ENCODE peak calls at places on chromosome 11, in five cellular contexts. One of them, this sample, is unnamed.

GRCh38 chr11:69969890-69970784 is 108.0 kb upstream of the ANO1 start:
- DNase-seq in heart right ventricle: no peak
- DNase-seq in left lung: no peak
- DNase-seq in epithelial cell of proximal tubule: no peak
- DNase-seq in kidney: no peak
- DNase-seq in this sample: peak; percentile 7

GRCh38 chr11:65903715-65904114 is 3.5 kb upstream of the FOSL1 start:
- DNase-seq in kidney: no peak
- DNase-seq in heart right ventricle: no peak
- DNase-seq in epithelial cell of proximal tubule: no peak
- DNase-seq in left lung: no peak
- DNase-seq in this sample: no peak

GRCh38 chr11:22778642-22779041 is 51.0 kb downstream of the SVIP start:
- DNase-seq in epithelial cell of proximal tubule: no peak
- DNase-seq in left lung: no peak
- DNase-seq in heart right ventricle: no peak
- DNase-seq in kidney: no peak
- DNase-seq in this sample: no peak

GRCh38 chr11:118224512-118225180 is at the start of gene JAML:
- DNase-seq in epithelial cell of proximal tubule: no peak
- DNase-seq in heart right ventricle: no peak
- DNase-seq in kidney: no peak
- DNase-seq in left lung: no peak
- DNase-seq in this sample: peak; percentile 77

GRCh38 chr11:86740628-86741488 is 59.5 kb upstream of the PRSS23 start:
- DNase-seq in left lung: no peak
- DNase-seq in epithelial cell of proximal tubule: peak; percentile 97
- DNase-seq in kidney: no peak
- DNase-seq in heart right ventricle: peak; percentile 45
- DNase-seq in this sample: no peak

GRCh38 chr11:73972620-73973449 is 9.8 kb downstream of the UCP2 start:
- DNase-seq in left lung: no peak
- DNase-seq in epithelial cell of proximal tubule: no peak
- DNase-seq in heart right ventricle: no peak
- DNase-seq in kidney: peak; percentile 41
- DNase-seq in this sample: no peak

GRCh38 chr11:116842909-116843308 is 5.5 kb upstream of the APOA1 start:
- DNase-seq in heart right ventricle: no peak
- DNase-seq in kidney: no peak
- DNase-seq in left lung: no peak
- DNase-seq in epithelial cell of proximal tubule: no peak
- DNase-seq in this sample: no peak

GRCh38 chr11:128346808-128347207 is 240.6 kb downstream of the ETS1 start:
- DNase-seq in epithelial cell of proximal tubule: no peak
- DNase-seq in heart right ventricle: no peak
- DNase-seq in kidney: no peak
- DNase-seq in left lung: no peak
- DNase-seq in this sample: no peak

GRCh38 chr11:103849366-103849765 is 187.1 kb upstream of the DDI1 start:
- DNase-seq in left lung: no peak
- DNase-seq in heart right ventricle: no peak
- DNase-seq in kidney: no peak
- DNase-seq in epithelial cell of proximal tubule: no peak
- DNase-seq in this sample: no peak

GRCh38 chr11:74675761-74676160 is 55.5 kb downstream of the CHRDL2 start:
- DNase-seq in heart right ventricle: no peak
- DNase-seq in kidney: no peak
- DNase-seq in epithelial cell of proximal tubule: no peak
- DNase-seq in left lung: no peak
- DNase-seq in this sample: no peak

GRCh38 chr11:122754553-122755322 is 83.6 kb upstream of the CRTAM start:
- DNase-seq in epithelial cell of proximal tubule: no peak
- DNase-seq in left lung: no peak
- DNase-seq in heart right ventricle: no peak
- DNase-seq in kidney: no peak
- DNase-seq in this sample: peak; percentile 50

GRCh38 chr11:124865181-124865901 is at the start of gene ROBO3:
- DNase-seq in left lung: no peak
- DNase-seq in epithelial cell of proximal tubule: no peak
- DNase-seq in kidney: peak; percentile 61
- DNase-seq in heart right ventricle: no peak
- DNase-seq in this sample: no peak

GRCh38 chr11:59810189-59810910 is at the start of gene MRPL16:
- DNase-seq in epithelial cell of proximal tubule: peak; percentile 44
- DNase-seq in kidney: peak; percentile 96
- DNase-seq in left lung: peak; percentile 95
- DNase-seq in heart right ventricle: peak; percentile 88
- DNase-seq in this sample: peak; percentile 96

GRCh38 chr11:124310746-124311145 is 3.0 kb downstream of the OR8D1 start:
- DNase-seq in kidney: no peak
- DNase-seq in epithelial cell of proximal tubule: no peak
- DNase-seq in left lung: no peak
- DNase-seq in heart right ventricle: no peak
- DNase-seq in this sample: no peak

GRCh38 chr11:122809861-122810260 is 28.4 kb upstream of the CRTAM start:
- DNase-seq in heart right ventricle: no peak
- DNase-seq in kidney: no peak
- DNase-seq in epithelial cell of proximal tubule: no peak
- DNase-seq in left lung: no peak
- DNase-seq in this sample: no peak

GRCh38 chr11:9399466-9399865 is 15.0 kb downstream of the IPO7 start:
- DNase-seq in epithelial cell of proximal tubule: no peak
- DNase-seq in heart right ventricle: no peak
- DNase-seq in left lung: no peak
- DNase-seq in kidney: no peak
- DNase-seq in this sample: no peak

GRCh38 chr11:9765320-9766101 is 101.6 kb downstream of the SWAP70 start:
- DNase-seq in left lung: no peak
- DNase-seq in heart right ventricle: peak; percentile 74
- DNase-seq in epithelial cell of proximal tubule: peak; percentile 23
- DNase-seq in kidney: peak; percentile 87
- DNase-seq in this sample: peak; percentile 23

DNA sequence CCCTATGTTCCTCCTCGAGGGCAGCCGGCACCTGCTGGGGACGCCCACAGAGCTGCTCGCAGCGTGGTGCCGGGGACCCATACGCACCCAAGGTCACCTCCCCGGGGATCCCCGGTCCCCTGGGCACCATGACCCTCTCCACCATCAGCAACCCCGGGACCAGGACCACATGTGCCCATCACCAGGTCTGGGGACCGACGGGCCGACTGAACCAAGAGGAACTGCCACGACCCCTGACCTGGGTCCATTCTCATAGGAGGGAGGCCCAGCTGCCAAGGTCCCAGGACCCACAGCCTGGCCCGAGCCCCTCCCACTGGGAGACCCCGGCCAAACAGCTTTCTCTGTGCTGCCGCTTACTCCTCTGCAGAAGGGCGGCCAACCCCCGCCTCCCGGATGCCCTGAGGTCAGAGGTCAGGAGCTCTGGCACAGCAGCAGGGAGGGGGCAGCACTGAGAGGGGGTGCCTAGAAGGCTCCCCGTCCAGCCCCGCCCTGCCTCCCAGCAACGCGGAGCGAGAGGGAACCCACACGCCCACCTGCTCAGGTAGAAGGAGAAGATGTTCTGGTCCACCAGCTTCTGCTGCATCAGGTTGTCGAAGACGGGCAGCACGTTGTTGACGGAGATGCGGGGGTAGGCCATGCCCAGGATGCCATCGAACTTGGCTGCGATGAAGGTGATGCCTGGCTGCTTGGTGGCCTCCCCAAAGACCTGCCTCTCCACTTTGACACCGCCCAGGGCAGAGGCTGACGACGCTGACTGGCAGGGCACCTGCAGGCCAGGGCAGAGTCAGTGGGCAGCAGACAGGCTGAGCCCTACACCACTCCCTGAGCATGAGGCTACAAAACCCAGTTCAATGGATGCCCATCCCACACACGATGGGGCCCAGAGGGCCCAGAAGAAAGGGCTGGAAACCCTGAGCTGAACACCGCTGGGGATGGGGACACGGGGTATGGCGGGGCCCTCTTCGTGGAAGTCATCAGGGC is 6.6 kb downstream of the CTSD start:
- DNase-seq in kidney: peak; percentile 76
- DNase-seq in left lung: peak; percentile 78
- DNase-seq in heart right ventricle: no peak
- DNase-seq in epithelial cell of proximal tubule: no peak
- DNase-seq in this sample: no peak
- H3K4me3 ChIP-seq in kidney: no peak overlapping the region
- H3K4me3 ChIP-seq in left lung: peak overlapping the region; percentile 78
- H3K4me3 ChIP-seq in heart right ventricle: no peak overlapping the region
- H3K4me3 ChIP-seq in epithelial cell of proximal tubule: no peak overlapping the region
- H3K4me3 ChIP-seq in this sample: no peak overlapping the region

DNA sequence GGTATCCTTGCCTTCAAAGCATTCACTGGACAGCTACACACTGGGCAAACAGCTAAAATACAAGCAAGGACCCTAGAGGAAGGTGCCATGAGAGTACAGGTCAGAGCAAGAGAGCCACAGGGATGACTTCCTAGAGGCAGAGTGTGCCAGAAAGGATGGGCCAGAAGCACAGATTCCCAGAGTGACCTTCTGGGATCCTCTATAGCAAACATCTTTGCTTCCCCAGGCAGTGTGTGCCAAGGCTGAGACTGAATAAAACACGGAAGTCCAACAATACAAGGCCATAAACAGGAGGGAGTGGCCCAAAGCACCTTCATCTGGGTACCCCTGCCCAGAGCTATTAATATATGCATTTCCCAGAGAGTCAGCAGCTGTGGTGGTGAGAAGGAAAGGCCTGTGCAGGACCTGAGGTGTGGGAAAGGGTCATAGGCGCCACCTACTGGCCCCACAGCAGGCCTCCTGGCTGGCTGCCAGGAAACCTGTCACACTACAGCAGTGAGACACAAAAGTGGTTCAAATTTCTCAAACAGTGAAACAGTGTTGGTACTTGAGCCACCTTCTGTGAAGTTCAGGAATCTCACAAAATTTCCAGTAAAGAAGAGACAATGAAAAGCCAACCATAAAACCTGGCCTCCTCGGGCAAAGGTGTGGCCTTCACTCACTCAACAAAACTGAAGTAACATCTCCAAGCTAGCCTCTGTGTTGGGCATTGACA is 20.3 kb downstream of the CLPB start:
- DNase-seq in epithelial cell of proximal tubule: no peak
- DNase-seq in kidney: peak; percentile 92
- DNase-seq in left lung: peak; percentile 93
- DNase-seq in heart right ventricle: peak; percentile 82
- DNase-seq in this sample: peak; percentile 87
- TF ChIP-seq CTCF in epithelial cell of proximal tubule: peak; percentile 96
- TF ChIP-seq CTCF in kidney: peak; percentile 85
- TF ChIP-seq CTCF in left lung: peak; percentile 75
- TF ChIP-seq CTCF in heart right ventricle: peak; percentile 84
- TF ChIP-seq CTCF in this sample: peak; percentile 95

DNA sequence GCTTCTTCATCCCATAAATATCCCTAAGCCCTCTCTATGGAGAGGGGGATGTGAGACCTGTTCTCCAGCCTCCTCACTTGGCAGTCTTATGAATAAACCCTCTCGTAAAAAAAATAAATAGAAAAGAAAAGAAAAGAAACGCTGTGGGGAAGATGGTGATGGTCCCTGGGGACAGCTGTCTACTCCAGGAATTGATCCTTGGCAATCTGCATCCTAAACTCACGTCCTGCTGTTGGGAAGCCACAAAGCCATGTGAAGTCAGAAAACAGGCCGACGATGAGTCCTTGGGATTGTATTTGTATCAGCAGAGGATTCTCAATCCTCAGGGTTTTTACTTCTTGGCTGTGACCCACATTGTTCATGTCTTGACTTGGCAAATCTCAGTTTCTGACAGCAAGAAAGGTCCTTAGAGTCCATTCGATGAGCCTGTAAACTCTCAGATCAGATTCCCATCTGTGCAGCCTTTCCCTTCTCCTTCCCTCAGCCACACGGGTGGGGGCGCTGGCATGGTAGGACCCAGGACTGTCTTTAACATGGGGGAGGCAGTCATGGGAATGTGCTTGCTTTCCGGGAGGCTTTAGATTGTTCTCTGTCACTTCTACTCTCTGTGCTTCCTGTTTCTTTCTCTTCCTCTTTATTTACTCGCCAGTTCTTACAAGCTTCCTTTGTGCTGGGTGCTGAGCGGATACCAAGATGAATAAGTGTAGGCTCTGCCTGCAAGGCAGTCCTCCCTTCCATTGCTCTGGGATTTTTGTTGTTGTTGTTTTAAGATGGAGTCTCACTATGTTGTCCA is 24.9 kb downstream of the TCP11L1 start:
- DNase-seq in left lung: no peak
- DNase-seq in kidney: no peak
- DNase-seq in epithelial cell of proximal tubule: no peak
- DNase-seq in heart right ventricle: no peak
- DNase-seq in this sample: peak; percentile 53
- H3K4me3 ChIP-seq in left lung: no peak overlapping the region
- H3K4me3 ChIP-seq in kidney: no peak overlapping the region
- H3K4me3 ChIP-seq in epithelial cell of proximal tubule: no peak overlapping the region
- H3K4me3 ChIP-seq in heart right ventricle: no peak overlapping the region
- H3K4me3 ChIP-seq in this sample: peak overlapping the region; percentile 1

GRCh38 chr11:40293655-40294342 is 1165.7 kb downstream of the LRRC4C start:
- DNase-seq in epithelial cell of proximal tubule: peak; percentile 75
- DNase-seq in kidney: peak; percentile 76
- DNase-seq in heart right ventricle: peak; percentile 35
- DNase-seq in left lung: peak; percentile 74
- DNase-seq in this sample: peak; percentile 70
- TF ChIP-seq CTCF in epithelial cell of proximal tubule: peak; percentile 99
- TF ChIP-seq CTCF in kidney: peak; percentile 94
- TF ChIP-seq CTCF in heart right ventricle: peak; percentile 78
- TF ChIP-seq CTCF in left lung: peak; percentile 75
- TF ChIP-seq CTCF in this sample: peak; percentile 89

GRCh38 chr11:92670293-92670890 is 299.1 kb upstream of the MTNR1B start:
- DNase-seq in heart right ventricle: no peak
- DNase-seq in kidney: no peak
- DNase-seq in epithelial cell of proximal tubule: no peak
- DNase-seq in left lung: no peak
- DNase-seq in this sample: no peak
- H3K4me3 ChIP-seq in heart right ventricle: no peak overlapping the region
- H3K4me3 ChIP-seq in kidney: no peak overlapping the region
- H3K4me3 ChIP-seq in epithelial cell of proximal tubule: no peak overlapping the region
- H3K4me3 ChIP-seq in left lung: no peak overlapping the region
- H3K4me3 ChIP-seq in this sample: no peak overlapping the region

DNA sequence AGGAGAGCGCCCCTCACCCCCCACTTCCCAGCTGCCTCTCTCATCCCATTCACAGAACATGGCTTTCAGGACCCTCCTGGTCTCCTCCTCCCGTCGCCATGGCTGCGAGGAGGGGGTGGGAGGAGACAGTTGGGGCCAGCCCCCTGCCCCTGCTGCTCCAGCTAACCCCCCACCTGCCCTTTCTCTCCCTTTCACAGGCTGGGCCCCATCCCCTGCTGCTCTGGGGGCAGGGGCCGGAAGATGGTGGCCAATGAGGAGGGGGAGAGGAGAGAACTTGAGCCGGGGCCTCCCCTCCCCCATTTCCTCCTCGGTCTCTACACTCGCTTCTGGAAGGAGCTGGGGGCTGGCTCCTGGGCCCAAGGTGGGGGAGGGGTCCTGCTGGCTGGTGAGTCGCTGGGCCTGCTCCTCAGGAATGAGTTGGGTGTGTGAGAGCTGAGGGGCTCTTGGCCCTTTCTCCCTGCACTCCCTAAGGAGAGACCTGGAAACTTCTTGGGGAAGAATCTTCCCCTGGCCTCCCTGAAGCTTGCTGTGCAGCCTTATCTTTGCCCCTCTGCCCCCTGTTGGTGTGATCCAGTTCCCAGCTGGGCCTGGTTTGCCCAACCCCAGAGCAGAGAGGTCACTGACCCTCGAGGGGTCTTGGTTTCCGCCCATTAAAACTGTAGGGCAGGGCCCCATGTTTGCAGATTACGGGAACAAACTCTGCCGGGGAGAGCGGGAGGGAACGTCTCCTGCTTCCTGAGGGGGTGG is 10.2 kb downstream of the YPEL4 start:
- DNase-seq in kidney: no peak
- DNase-seq in left lung: no peak
- DNase-seq in epithelial cell of proximal tubule: no peak
- DNase-seq in heart right ventricle: no peak
- DNase-seq in this sample: no peak
- TF ChIP-seq CTCF in kidney: no peak
- TF ChIP-seq CTCF in left lung: no peak
- TF ChIP-seq CTCF in epithelial cell of proximal tubule: peak; percentile 15
- TF ChIP-seq CTCF in heart right ventricle: no peak
- TF ChIP-seq CTCF in this sample: no peak

GRCh38 chr11:25436326-25436725 is 895.6 kb upstream of the ANO3 start:
- DNase-seq in epithelial cell of proximal tubule: no peak
- DNase-seq in heart right ventricle: no peak
- DNase-seq in left lung: no peak
- DNase-seq in kidney: no peak
- DNase-seq in this sample: no peak
- H3K4me3 ChIP-seq in epithelial cell of proximal tubule: no peak overlapping the region
- H3K4me3 ChIP-seq in heart right ventricle: no peak overlapping the region
- H3K4me3 ChIP-seq in left lung: no peak overlapping the region
- H3K4me3 ChIP-seq in kidney: no peak overlapping the region
- H3K4me3 ChIP-seq in this sample: no peak overlapping the region

This sample was measured in GM12865.